ENCODE peak calls at places on chromosomes 12 and 14, in seven cellular contexts. K, R, U, F, A, I and N are unnamed samples.
A peak's percentile ranks its signal among the peaks of the same experiment; 100 is the strongest.

GRCh38 chr12:59040651-59041050 is 120.3 kb upstream of the LRIG3 start:
- DNase-seq in I (no peak), U (peak; percentile 94), K (peak; percentile 88), F (peak; percentile 39), R (no peak), A (peak; percentile 33), N (no peak)

GRCh38 chr12:29223431-29223830 is 74.4 kb downstream of the FAR2 start:
- DNase-seq in F (no peak), K (no peak), R (no peak), A (no peak), I (no peak), U (no peak), N (no peak)

GRCh38 chr12:108403952-108404351 is 64.8 kb upstream of the CMKLR1 start:
- DNase-seq in I (no peak), F (peak; percentile 57), K (no peak), A (no peak), U (no peak), R (no peak), N (no peak)

GRCh38 chr12:94714378-94714777 is 64.0 kb upstream of the TMCC3 start:
- DNase-seq in K (peak; percentile 58), A (peak; percentile 84), U (peak; percentile 34), R (no peak), F (no peak), I (no peak), N (no peak)

GRCh38 chr12:54977155-54977554 is 7.4 kb downstream of the TESPA1 start:
- DNase-seq in F (no peak), R (no peak), A (peak; percentile 24), K (peak; percentile 12), U (peak; percentile 56), I (no peak), N (no peak)

GRCh38 chr14:50335389-50335788 is 23.3 kb downstream of the DMAC2L start:
- DNase-seq in R (no peak), I (peak; percentile 13), U (peak; percentile 72), F (peak; percentile 91), K (peak; percentile 87), A (no peak), N (no peak)

GRCh38 chr12:12439636-12440035 is 82.8 kb downstream of the BORCS5 start:
- DNase-seq in U (peak; percentile 91), R (no peak), A (peak; percentile 88), I (peak; percentile 87), K (peak; percentile 79), F (no peak), N (no peak)

GRCh38 chr14:21506557-21506956 is 4.6 kb downstream of the METTL3 start:
- DNase-seq in R (peak; percentile 17), I (no peak), U (no peak), F (no peak), A (no peak), K (no peak), N (no peak)

GRCh38 chr12:12897286-12897685 is 5.9 kb downstream of the GPRC5A start:
- DNase-seq in I (no peak), U (no peak), F (no peak), A (no peak), K (no peak), R (no peak), N (no peak)

GRCh38 chr12:114916531-114916930 is 232.6 kb upstream of the TBX3 start:
- DNase-seq in I (no peak), U (no peak), R (no peak), F (no peak), K (peak; percentile 89), A (no peak), N (no peak)

GRCh38 chr14:85789506-85789905 is 259.6 kb downstream of the FLRT2 start:
- DNase-seq in K (no peak), R (no peak), F (no peak), U (no peak), A (no peak), I (no peak), N (no peak)

GRCh38 chr12:62785941-62786559 is 148.9 kb downstream of the PPM1H start:
- DNase-seq in K (peak; percentile 70), A (peak; percentile 98), F (no peak), I (no peak), R (no peak), U (peak; percentile 93), N (no peak)

GRCh38 chr14:103923863-103924262 is 4.4 kb upstream of the TDRD9 start:
- DNase-seq in I (no peak), A (no peak), R (no peak), U (no peak), F (no peak), K (no peak), N (no peak)

GRCh38 chr14:23044840-23045239 is 2.8 kb downstream of the PSMB11 start:
- DNase-seq in U (no peak), F (no peak), R (no peak), I (no peak), K (no peak), A (no peak), N (no peak)

GRCh38 chr12:118023461-118023860 is 7.0 kb downstream of the RFC5 start:
- DNase-seq in R (no peak), A (no peak), F (no peak), I (no peak), U (no peak), K (no peak), N (no peak)

GRCh38 chr14:94390372-94391086 is 2.1 kb upstream of the SERPINA1 start:
- DNase-seq in K (no peak), I (no peak), A (peak; percentile 49), R (no peak), F (peak; percentile 24), U (no peak), N (no peak)

GRCh38 chr12:71252473-71252872 is 94.7 kb upstream of the TSPAN8 start:
- DNase-seq in R (no peak), U (no peak), K (no peak), A (no peak), I (no peak), F (no peak), N (no peak)

GRCh38 chr14:35406090-35406489 is 1.5 kb upstream of the NFKBIA start:
- DNase-seq in I (no peak), R (no peak), A (no peak), U (no peak), K (no peak), F (no peak), N (no peak)

GRCh38 chr14:35404496-35405303 is at the start of gene NFKBIA:
- DNase-seq in U (peak; percentile 88), K (peak; percentile 88), F (peak; percentile 87), R (peak; percentile 83), I (peak; percentile 93), A (peak; percentile 90), N (peak; percentile 91)

GRCh38 chr14:35406811-35407630 is 2.5 kb upstream of the NFKBIA start:
- DNase-seq in F (peak; percentile 84), R (no peak), K (peak; percentile 81), I (peak; percentile 87), A (peak; percentile 90), U (peak; percentile 74), N (peak; percentile 77)

GRCh38 chr14:35404246-35404495 is 378 bp downstream of the NFKBIA start:
- DNase-seq in I (no peak), K (no peak), U (no peak), R (no peak), A (no peak), F (no peak), N (no peak)

DNA sequence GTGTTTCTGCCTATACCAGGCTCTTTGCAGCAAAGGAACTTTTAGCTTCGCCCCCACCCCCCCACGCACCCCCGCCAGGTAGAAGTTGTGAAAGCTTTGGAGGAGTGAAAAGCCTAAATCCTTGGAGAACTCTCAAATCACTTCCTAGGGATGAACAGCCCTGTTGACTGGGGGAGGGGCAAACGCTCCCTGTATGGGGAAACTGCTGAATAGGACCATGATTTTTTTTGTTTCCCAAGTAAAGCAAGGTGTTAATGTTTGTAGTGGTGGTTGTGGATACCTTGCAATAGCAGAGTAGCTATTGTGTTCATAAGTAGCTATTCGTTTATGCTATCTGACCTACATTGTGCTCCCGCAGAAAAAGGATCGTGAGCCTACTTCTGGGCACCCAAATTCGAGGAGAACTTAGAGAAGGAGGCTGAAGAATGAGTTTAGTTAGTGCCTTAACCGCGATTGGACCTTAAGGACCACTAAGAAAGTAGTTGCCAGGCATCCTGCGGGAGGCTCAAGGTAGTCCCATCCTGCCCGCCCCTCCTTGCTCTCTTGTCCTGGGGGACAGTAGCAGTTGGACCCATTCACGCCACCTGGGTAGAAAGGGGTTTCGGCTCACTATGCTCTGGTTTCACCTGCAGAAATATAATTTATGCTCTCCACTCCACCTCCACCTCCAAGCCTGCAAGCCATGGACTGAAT is 901 bp upstream of the NFKBIA start:
- DNase-seq in U (no peak), A (no peak), I (peak; percentile 57), F (peak; percentile 60), R (no peak), K (no peak), N (no peak)
- H2AFZ ChIP-seq in U (peak overlapping the region; percentile 83), A (peak overlapping the region; percentile 91), I (peak overlapping the region; percentile 73), F (peak overlapping the region; percentile 63), R (peak overlapping the region; percentile 52), K (peak overlapping the region; percentile 9), N (peak overlapping the region; percentile 87)

GRCh38 chr14:93044116-93044515 is 71.6 kb downstream of the ITPK1 start:
- DNase-seq in A (peak; percentile 79), R (no peak), I (no peak), U (no peak), F (no peak), K (no peak), N (no peak)
- H3K4me2 ChIP-seq in A (peak overlapping the region; percentile 80), R (no peak overlapping the region), I (peak overlapping the region; percentile 41), U (no peak overlapping the region), F (peak overlapping the region; percentile 40), K (no peak overlapping the region), N (no peak overlapping the region)

DNA sequence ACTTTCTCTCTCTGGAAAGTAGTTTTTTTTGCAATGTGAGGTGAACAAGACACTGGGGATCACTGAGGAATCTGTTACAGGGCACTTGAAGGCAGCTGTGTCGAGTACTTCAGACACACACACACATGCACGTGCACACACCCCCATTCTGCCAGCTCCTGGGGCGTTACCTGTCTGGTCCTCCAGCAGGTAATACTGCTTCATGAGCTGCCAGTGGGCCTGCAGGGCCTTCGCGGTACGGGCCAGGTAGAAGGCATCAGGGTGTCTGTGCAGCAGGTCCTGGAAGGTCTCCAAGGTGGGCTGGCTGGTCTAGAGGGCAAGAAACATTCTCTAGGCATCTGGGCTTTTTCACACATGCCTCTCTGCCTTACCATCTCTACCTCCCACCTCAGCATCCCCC is 5.1 kb downstream of the MCRS1 start:
- DNase-seq in F (no peak), U (no peak), R (no peak), I (no peak), A (no peak), K (no peak), N (no peak)
- H3K36me3 ChIP-seq in F (peaks cover 31% of the 10 kb centered on the region), U (peaks cover 54% of the 10 kb centered on the region), R (peaks cover 46% of the 10 kb centered on the region), I (peaks cover 33% of the 10 kb centered on the region), A (peaks cover 20% of the 10 kb centered on the region), K (peaks cover 33% of the 10 kb centered on the region), N (peaks cover 73% of the 10 kb centered on the region)

GRCh38 chr12:74900232-74900631 is 309.4 kb downstream of the KCNC2 start:
- DNase-seq in F (no peak), R (no peak), A (no peak), U (no peak), I (no peak), K (no peak), N (no peak)

GRCh38 chr12:74903522-74903921 is 306.1 kb downstream of the KCNC2 start:
- DNase-seq in R (peak; percentile 47), I (peak; percentile 9), U (no peak), A (peak; percentile 35), F (peak; percentile 77), K (no peak), N (peak; percentile 8)

GRCh38 chr12:74896186-74896585 is 313.5 kb downstream of the KCNC2 start:
- DNase-seq in F (no peak), U (peak; percentile 42), R (no peak), I (no peak), A (peak; percentile 29), K (no peak), N (no peak)

GRCh38 chr12:74897425-74898211 is 312.0 kb downstream of the KCNC2 start:
- DNase-seq in R (no peak), I (no peak), U (no peak), K (no peak), A (no peak), F (no peak), N (no peak)

GRCh38 chr12:74899031-74899829 is 310.4 kb downstream of the KCNC2 start:
- DNase-seq in R (no peak), K (no peak), U (no peak), I (no peak), F (no peak), A (no peak), N (no peak)
- H2AFZ ChIP-seq in R (peak overlapping the region; percentile 39), K (no peak overlapping the region), U (no peak overlapping the region), I (no peak overlapping the region), F (peak overlapping the region; percentile 28), A (no peak overlapping the region), N (no peak overlapping the region)